ENCODE peak calls at places on chromosomes 13 and 19, in six cellular contexts. O is NCI-H2171; S is kidney glomerular epithelial cell; Z is activated gamma-delta T cell treated with Interleukin-2 at 50 U/mL for 16 hours; Y is CD4-positive, alpha-beta memory T cell; U is AG08395. J is an unnamed sample.

GRCh38 chr13:112943309-112944125 is 25.5 kb upstream of the MCF2L start:
- DNase-seq in O (peak; percentile 40), S (no peak), Z (no peak), Y (peak; percentile 4), U (peak; percentile 42), J (peak; percentile 61)

GRCh38 chr19:34661357-34661756 is 15.6 kb downstream of the SCGB2B2 start:
- DNase-seq in O (no peak), S (no peak), Z (no peak), Y (no peak), U (no peak), J (no peak)

GRCh38 chr13:79710376-79710775 is 229.4 kb downstream of the NDFIP2 start:
- DNase-seq in O (no peak), S (peak; percentile 76), Z (no peak), Y (no peak), U (peak; percentile 42), J (no peak)

GRCh38 chr19:15367439-15367838 is 12.1 kb downstream of the AKAP8 start:
- DNase-seq in O (no peak), S (no peak), Z (no peak), Y (no peak), U (no peak), J (no peak)

GRCh38 chr19:48633148-48634035 is 3.8 kb downstream of the DBP start:
- DNase-seq in O (no peak), S (no peak), Z (no peak), Y (no peak), U (no peak), J (peak; percentile 36)

GRCh38 chr19:45100797-45101196 is 7.8 kb downstream of the PPP1R37 start:
- DNase-seq in O (no peak), S (no peak), Z (no peak), Y (no peak), U (no peak), J (no peak)

GRCh38 chr19:2207991-2208860 is 27.9 kb downstream of the PLEKHJ1 start:
- DNase-seq in O (no peak), S (no peak), Z (no peak), Y (no peak), U (peak; percentile 97), J (peak; percentile 85)

GRCh38 chr19:11382898-11383705 is 1.0 kb downstream of the EPOR start:
- DNase-seq in O (peak; percentile 37), S (no peak), Z (peak; percentile 27), Y (peak; percentile 24), U (peak; percentile 44), J (peak; percentile 64)

GRCh38 chr13:42038661-42039456 is 9.6 kb upstream of the DGKH start:
- DNase-seq in O (no peak), S (no peak), Z (no peak), Y (no peak), U (peak; percentile 33), J (no peak)

GRCh38 chr13:77016241-77016812 is 10.6 kb downstream of the FBXL3 start:
- DNase-seq in O (no peak), S (peak; percentile 45), Z (no peak), Y (no peak), U (no peak), J (no peak)

J was measured in left cardiac atrium.